ENCODE peak calls at places on chromosomes 13 and 19, in five cellular contexts. One of them, this sample, is unnamed. For H3K4me1, the result is how much of the 10 kb centered on the place peaks cover.

GRCh38 chr19:9861503-9861902 is 26.4 kb downstream of the PIN1 start:
- DNase-seq in IMR-90: no peak
- DNase-seq in neuronal stem cell: no peak
- DNase-seq in H9: no peak
- DNase-seq in fibroblast of lung: no peak
- DNase-seq in this sample: no peak

GRCh38 chr13:77222000-77222690 is 104.7 kb downstream of the MYCBP2 start:
- DNase-seq in IMR-90: no peak
- DNase-seq in neuronal stem cell: no peak
- DNase-seq in H9: no peak
- DNase-seq in fibroblast of lung: no peak
- DNase-seq in this sample: no peak

GRCh38 chr19:7550169-7550770 is 14.8 kb downstream of the PNPLA6 start:
- DNase-seq in IMR-90: no peak
- DNase-seq in neuronal stem cell: no peak
- DNase-seq in H9: no peak
- DNase-seq in fibroblast of lung: no peak
- DNase-seq in this sample: no peak

GRCh38 chr19:38251564-38252051 is 4.6 kb downstream of the PPP1R14A start:
- DNase-seq in IMR-90: no peak
- DNase-seq in neuronal stem cell: no peak
- DNase-seq in H9: no peak
- DNase-seq in fibroblast of lung: no peak
- DNase-seq in this sample: peak

GRCh38 chr13:84607614-84608013 is 725.3 kb upstream of the SLITRK1 start:
- DNase-seq in IMR-90: peak
- DNase-seq in neuronal stem cell: no peak
- DNase-seq in H9: no peak
- DNase-seq in fibroblast of lung: peak
- DNase-seq in this sample: no peak

GRCh38 chr19:8081569-8082550 is 29.3 kb downstream of the CCL25 start:
- DNase-seq in IMR-90: no peak
- DNase-seq in neuronal stem cell: no peak
- DNase-seq in H9: no peak
- DNase-seq in fibroblast of lung: no peak
- DNase-seq in this sample: no peak

GRCh38 chr13:113458218-113459065 is 5.2 kb upstream of the ADPRHL1 start:
- DNase-seq in IMR-90: peak
- DNase-seq in neuronal stem cell: no peak
- DNase-seq in H9: peak
- DNase-seq in fibroblast of lung: peak
- DNase-seq in this sample: no peak

GRCh38 chr13:70405266-70405665 is 297.0 kb upstream of the KLHL1 start:
- DNase-seq in IMR-90: no peak
- DNase-seq in neuronal stem cell: no peak
- DNase-seq in H9: no peak
- DNase-seq in fibroblast of lung: no peak
- DNase-seq in this sample: no peak

GRCh38 chr13:73934771-73935170 is 199.4 kb downstream of the KLF12 start:
- DNase-seq in IMR-90: no peak
- DNase-seq in neuronal stem cell: no peak
- DNase-seq in H9: no peak
- DNase-seq in fibroblast of lung: no peak
- DNase-seq in this sample: no peak
- H2AFZ ChIP-seq in IMR-90: no peak
- H2AFZ ChIP-seq in neuronal stem cell: no peak
- H2AFZ ChIP-seq in H9: no peak
- H2AFZ ChIP-seq in fibroblast of lung: no peak
- H2AFZ ChIP-seq in this sample: no peak

DNA sequence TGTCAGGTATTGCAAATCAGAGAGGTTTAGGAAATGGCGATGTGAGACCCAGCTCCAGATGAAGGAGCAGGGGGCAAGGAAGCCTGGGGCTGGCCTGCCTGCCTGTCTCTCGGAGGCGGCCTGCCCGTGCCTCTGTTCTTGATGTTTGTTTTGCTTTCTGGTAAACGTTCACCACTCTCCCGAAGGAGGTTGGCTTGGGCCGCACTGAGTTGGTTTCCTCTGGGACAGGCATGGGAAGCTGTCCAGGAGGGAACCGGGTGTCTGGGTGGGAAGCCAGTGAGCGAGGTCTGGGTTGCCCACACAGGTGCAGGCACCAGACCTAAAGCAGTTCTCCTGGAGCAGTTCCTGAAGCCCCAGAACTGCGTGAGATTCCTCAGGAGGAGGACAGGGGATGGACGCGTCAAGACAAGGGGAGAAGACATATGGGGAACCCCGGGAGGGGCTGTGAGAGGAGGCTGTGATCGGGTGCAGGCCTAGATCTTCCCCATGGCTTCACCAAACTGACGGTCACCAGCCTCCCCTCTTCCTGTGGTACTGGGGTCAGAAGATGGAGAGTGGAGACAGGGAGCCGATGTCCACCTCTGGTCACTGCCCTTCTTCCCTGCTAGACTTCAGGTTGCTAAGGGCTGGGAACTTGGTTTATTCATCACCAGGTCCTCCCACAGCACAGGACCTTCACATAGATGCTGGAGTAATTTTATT is 15.2 kb downstream of the COL4A2 start:
- DNase-seq in IMR-90: no peak
- DNase-seq in neuronal stem cell: no peak
- DNase-seq in H9: peak
- DNase-seq in fibroblast of lung: no peak
- DNase-seq in this sample: no peak
- H3K4me1 ChIP-seq in IMR-90: under half
- H3K4me1 ChIP-seq in neuronal stem cell: under half
- H3K4me1 ChIP-seq in H9: under half
- H3K4me1 ChIP-seq in fibroblast of lung: under half
- H3K4me1 ChIP-seq in this sample: under half

GRCh38 chr19:18118420-18119242 is 21.1 kb downstream of the MAST3 start:
- DNase-seq in IMR-90: peak
- DNase-seq in neuronal stem cell: no peak
- DNase-seq in H9: no peak
- DNase-seq in fibroblast of lung: peak
- DNase-seq in this sample: no peak
- H3K27ac ChIP-seq in IMR-90: peak
- H3K27ac ChIP-seq in neuronal stem cell: no peak
- H3K27ac ChIP-seq in H9: no peak
- H3K27ac ChIP-seq in fibroblast of lung: no peak
- H3K27ac ChIP-seq in this sample: peak

GRCh38 chr19:45972944-45973525 is 630 bp downstream of the NOVA2 start:
- DNase-seq in IMR-90: no peak
- DNase-seq in neuronal stem cell: no peak
- DNase-seq in H9: no peak
- DNase-seq in fibroblast of lung: no peak
- DNase-seq in this sample: peak
- H2AFZ ChIP-seq in IMR-90: no peak
- H2AFZ ChIP-seq in neuronal stem cell: peak
- H2AFZ ChIP-seq in H9: no peak
- H2AFZ ChIP-seq in fibroblast of lung: no peak
- H2AFZ ChIP-seq in this sample: no peak

GRCh38 chr13:28492527-28493367 is 2.2 kb downstream of the FLT1 start:
- DNase-seq in IMR-90: no peak
- DNase-seq in neuronal stem cell: peak
- DNase-seq in H9: no peak
- DNase-seq in fibroblast of lung: no peak
- DNase-seq in this sample: no peak

GRCh38 chr13:28494861-28495585 is at the start of gene FLT1:
- DNase-seq in IMR-90: peak
- DNase-seq in neuronal stem cell: peak
- DNase-seq in H9: peak
- DNase-seq in fibroblast of lung: peak
- DNase-seq in this sample: peak

GRCh38 chr13:28495586-28496564 is 947 bp upstream of the FLT1 start:
- DNase-seq in IMR-90: no peak
- DNase-seq in neuronal stem cell: no peak
- DNase-seq in H9: no peak
- DNase-seq in fibroblast of lung: no peak
- DNase-seq in this sample: no peak

GRCh38 chr13:28494537-28494860 is 429 bp downstream of the FLT1 start:
- DNase-seq in IMR-90: no peak
- DNase-seq in neuronal stem cell: peak
- DNase-seq in H9: no peak
- DNase-seq in fibroblast of lung: no peak
- DNase-seq in this sample: no peak

GRCh38 chr13:28493740-28494536 is 990 bp downstream of the FLT1 start:
- DNase-seq in IMR-90: no peak
- DNase-seq in neuronal stem cell: peak
- DNase-seq in H9: no peak
- DNase-seq in fibroblast of lung: no peak
- DNase-seq in this sample: no peak
- H3K4me1 ChIP-seq in IMR-90: under half
- H3K4me1 ChIP-seq in neuronal stem cell: under half
- H3K4me1 ChIP-seq in H9: under half
- H3K4me1 ChIP-seq in fibroblast of lung: under half
- H3K4me1 ChIP-seq in this sample: under half

GRCh38 chr19:16588089-16588823 is 16.0 kb upstream of the SLC35E1 start:
- DNase-seq in IMR-90: peak
- DNase-seq in neuronal stem cell: no peak
- DNase-seq in H9: peak
- DNase-seq in fibroblast of lung: peak
- DNase-seq in this sample: no peak
- H3K27ac ChIP-seq in IMR-90: no peak
- H3K27ac ChIP-seq in neuronal stem cell: no peak
- H3K27ac ChIP-seq in H9: no peak
- H3K27ac ChIP-seq in fibroblast of lung: no peak
- H3K27ac ChIP-seq in this sample: no peak

DNA sequence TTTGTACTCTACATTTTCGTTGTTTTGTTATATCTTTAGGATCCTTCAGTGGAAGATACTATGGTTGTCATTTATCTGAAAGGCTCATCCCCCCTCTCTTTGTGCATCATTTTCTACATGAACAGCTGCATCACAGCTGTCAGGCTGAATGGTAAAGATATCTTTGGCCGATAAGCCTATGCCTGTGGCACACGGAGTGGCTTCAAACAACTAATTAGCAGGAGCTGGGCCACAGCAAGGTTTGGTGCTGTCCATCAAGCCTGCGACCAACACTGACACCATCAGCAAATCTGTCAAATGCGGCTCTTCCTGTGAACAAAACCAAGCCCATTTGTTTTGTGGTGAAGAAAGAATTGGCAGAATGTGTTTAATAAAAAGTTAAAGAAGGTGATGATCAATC is 334.4 kb downstream of the PCDH9 start:
- DNase-seq in IMR-90: no peak
- DNase-seq in neuronal stem cell: peak
- DNase-seq in H9: no peak
- DNase-seq in fibroblast of lung: no peak
- DNase-seq in this sample: no peak
- H2AFZ ChIP-seq in IMR-90: no peak
- H2AFZ ChIP-seq in neuronal stem cell: peak
- H2AFZ ChIP-seq in H9: no peak
- H2AFZ ChIP-seq in fibroblast of lung: no peak
- H2AFZ ChIP-seq in this sample: no peak

DNA sequence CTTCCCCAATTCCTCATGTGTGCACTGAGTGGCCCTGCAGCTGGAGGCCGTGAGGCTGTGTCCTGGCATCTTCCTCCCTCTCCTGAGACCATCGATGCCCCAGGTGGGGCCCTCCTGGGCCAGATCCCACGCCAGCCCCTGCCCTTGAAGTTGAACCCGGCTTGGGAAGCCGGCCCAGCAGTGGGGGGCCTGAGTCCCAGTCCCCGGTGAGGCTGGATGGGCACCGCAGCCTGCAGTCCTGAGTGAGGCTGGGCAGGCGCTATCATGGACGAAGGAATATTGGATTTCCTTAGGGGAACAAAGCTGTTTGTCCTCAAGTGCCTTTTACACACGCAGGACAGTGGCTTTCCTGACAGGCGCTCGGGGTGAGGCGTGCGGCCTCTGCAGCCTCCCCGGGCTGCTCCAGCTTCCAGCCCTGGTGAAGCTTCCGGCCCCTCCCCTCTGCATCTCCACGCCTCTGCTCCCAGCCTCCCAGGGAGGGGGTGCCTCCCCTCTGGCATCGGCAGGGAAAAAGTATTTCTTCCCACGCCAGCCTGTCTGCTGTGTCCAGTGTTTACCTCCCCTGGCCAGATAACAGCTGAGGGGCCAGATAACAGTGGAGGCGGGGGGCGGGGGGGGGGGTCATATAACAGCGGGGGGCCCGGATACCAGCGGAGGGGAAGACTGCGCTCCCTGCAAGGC is 159.5 kb downstream of the KDM4B start:
- DNase-seq in IMR-90: peak
- DNase-seq in neuronal stem cell: no peak
- DNase-seq in H9: no peak
- DNase-seq in fibroblast of lung: peak
- DNase-seq in this sample: peak
- H3K4me1 ChIP-seq in IMR-90: under half
- H3K4me1 ChIP-seq in neuronal stem cell: half or more
- H3K4me1 ChIP-seq in H9: under half
- H3K4me1 ChIP-seq in fibroblast of lung: under half
- H3K4me1 ChIP-seq in this sample: half or more